ENCODE peak calls at places on chromosomes 1 and 21, in eight cellular contexts. C, A, T, M, P, Z, E and J are unnamed samples. For H3K4me1, the result is how much of the 10 kb centered on the place peaks cover.

GRCh38 chr1:197775282-197776262 is at the start of gene DENND1B:
- DNase-seq in C (peak), A (peak), T (peak), M (peak), P (peak), Z (peak), E (peak), J (peak)

GRCh38 chr1:185733818-185734709 is at the start of gene HMCN1:
- DNase-seq in C (no peak), A (peak), T (peak), M (peak), P (peak), Z (peak), E (peak), J (peak)

GRCh38 chr1:72557446-72558049 is 275.2 kb upstream of the NEGR1 start:
- DNase-seq in C (no peak), A (peak), T (no peak), M (peak), P (no peak), Z (no peak), E (peak), J (no peak)

GRCh38 chr1:94126651-94127050 is 5.7 kb upstream of the ABCA4 start:
- DNase-seq in C (no peak), A (no peak), T (no peak), M (no peak), P (no peak), Z (no peak), E (no peak), J (no peak)

GRCh38 chr1:156895408-156895874 is 1.9 kb downstream of the PEAR1 start:
- DNase-seq in C (no peak), A (no peak), T (no peak), M (no peak), P (no peak), Z (no peak), E (no peak), J (peak)

GRCh38 chr1:14740016-14740415 is 141.5 kb downstream of the KAZN start:
- DNase-seq in C (no peak), A (no peak), T (no peak), M (no peak), P (no peak), Z (no peak), E (peak), J (no peak)

GRCh38 chr21:22796147-22796546 is 1797.9 kb downstream of the NCAM2 start:
- DNase-seq in C (no peak), A (no peak), T (no peak), M (no peak), P (no peak), Z (no peak), E (no peak), J (no peak)

GRCh38 chr1:103529746-103530145 is 4.2 kb downstream of the RNPC3 start:
- DNase-seq in C (no peak), A (peak), T (no peak), M (peak), P (no peak), Z (no peak), E (no peak), J (peak)

GRCh38 chr1:117481410-117481809 is 114.2 kb downstream of the MAN1A2 start:
- DNase-seq in C (no peak), A (no peak), T (no peak), M (no peak), P (no peak), Z (no peak), E (no peak), J (no peak)

GRCh38 chr1:58983159-58983558 is 199.3 kb upstream of the JUN start:
- DNase-seq in C (no peak), A (no peak), T (no peak), M (no peak), P (no peak), Z (no peak), E (peak), J (no peak)

GRCh38 chr21:42574234-42575027 is 60.8 kb downstream of the SLC37A1 start:
- DNase-seq in C (no peak), A (no peak), T (no peak), M (no peak), P (peak), Z (no peak), E (no peak), J (peak)

GRCh38 chr1:110003747-110004428 is 19.3 kb downstream of the AHCYL1 start:
- DNase-seq in C (peak), A (peak), T (peak), M (peak), P (peak), Z (peak), E (peak), J (no peak)

GRCh38 chr1:23125489-23125888 is 43.2 kb downstream of the LUZP1 start:
- DNase-seq in C (no peak), A (no peak), T (no peak), M (no peak), P (no peak), Z (no peak), E (no peak), J (no peak)

GRCh38 chr1:29482991-29483390 is 246.7 kb downstream of the PTPRU start:
- DNase-seq in C (no peak), A (no peak), T (no peak), M (no peak), P (no peak), Z (no peak), E (no peak), J (no peak)

GRCh38 chr1:170856455-170856854 is 78.9 kb upstream of the MROH9 start:
- DNase-seq in C (no peak), A (no peak), T (no peak), M (no peak), P (no peak), Z (no peak), E (peak), J (no peak)

GRCh38 chr1:170854677-170855076 is 80.7 kb upstream of the MROH9 start:
- DNase-seq in C (no peak), A (no peak), T (no peak), M (peak), P (no peak), Z (no peak), E (no peak), J (no peak)

GRCh38 chr1:170857955-170858354 is 77.4 kb upstream of the MROH9 start:
- DNase-seq in C (no peak), A (no peak), T (no peak), M (no peak), P (no peak), Z (no peak), E (no peak), J (no peak)

GRCh38 chr1:170853302-170853701 is 82.0 kb upstream of the MROH9 start:
- DNase-seq in C (no peak), A (no peak), T (no peak), M (no peak), P (no peak), Z (no peak), E (no peak), J (no peak)

DNA sequence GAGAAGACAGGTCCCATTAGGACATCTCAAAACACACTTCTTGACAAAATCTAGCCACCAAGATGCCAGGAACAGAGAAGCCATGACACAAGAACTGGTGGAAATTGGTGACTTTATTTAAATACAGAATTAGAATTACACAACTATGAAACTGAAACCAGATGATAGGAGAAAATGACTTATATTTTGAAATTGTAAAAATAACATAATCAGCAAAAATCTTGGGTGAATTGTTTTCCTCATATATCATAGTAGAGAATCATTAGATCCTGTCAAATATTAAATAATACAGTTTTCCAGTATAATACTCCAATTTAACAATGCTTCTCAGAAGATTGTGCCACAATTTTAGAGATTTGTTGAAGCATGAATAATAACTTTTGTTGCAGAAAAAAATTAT is 81.5 kb upstream of the MROH9 start:
- DNase-seq in C (no peak), A (no peak), T (no peak), M (no peak), P (no peak), Z (no peak), E (no peak), J (no peak)
- H3K4me1 ChIP-seq in C (under half), A (under half), T (under half), M (under half), P (under half), Z (under half), E (under half), J (under half)

GRCh38 chr1:108962681-108963051 is 618 bp downstream of the CLCC1 start:
- DNase-seq in C (peak), A (peak), T (no peak), M (peak), P (peak), Z (no peak), E (no peak), J (peak)

GRCh38 chr1:108961752-108962486 is 1.4 kb downstream of the CLCC1 start:
- DNase-seq in C (no peak), A (peak), T (no peak), M (no peak), P (no peak), Z (no peak), E (no peak), J (no peak)

GRCh38 chr1:108963052-108963686 is at the start of gene CLCC1:
- DNase-seq in C (peak), A (peak), T (peak), M (peak), P (peak), Z (peak), E (peak), J (peak)

GRCh38 chr1:108960719-108961118 is 2.6 kb downstream of the CLCC1 start:
- DNase-seq in C (no peak), A (no peak), T (no peak), M (no peak), P (no peak), Z (no peak), E (no peak), J (no peak)

DNA sequence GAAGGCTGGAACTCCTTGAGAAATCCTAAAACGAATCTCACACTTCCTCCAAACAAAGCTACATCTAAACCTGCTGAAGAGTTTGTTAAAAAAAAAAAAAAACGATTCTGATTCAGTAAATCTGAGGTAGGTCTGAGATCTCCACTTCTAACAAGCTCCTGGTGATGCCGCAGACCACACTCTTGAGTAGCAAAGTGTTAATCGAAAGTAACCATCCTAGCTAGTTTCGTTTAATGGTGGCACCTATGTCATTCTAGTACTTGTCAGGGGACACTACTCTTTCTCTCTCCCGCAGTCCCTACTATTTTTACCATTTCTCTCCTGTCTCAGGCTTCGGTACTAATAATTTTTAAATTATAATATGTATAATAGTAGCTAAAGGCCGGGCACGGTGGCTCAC is 2.1 kb downstream of the CLCC1 start:
- DNase-seq in C (no peak), A (no peak), T (no peak), M (no peak), P (no peak), Z (no peak), E (no peak), J (no peak)
- H3K4me1 ChIP-seq in C (under half), A (under half), T (under half), M (under half), P (under half), Z (under half), E (under half), J (under half)

GRCh38 chr1:51170342-51170741 is 65.7 kb upstream of the RNF11 start:
- DNase-seq in C (no peak), A (peak), T (no peak), M (no peak), P (no peak), Z (no peak), E (no peak), J (no peak)
- H3K4me1 ChIP-seq in C (under half), A (under half), T (under half), M (under half), P (under half), Z (under half), E (under half), J (under half)

GRCh38 chr1:25550155-25550506 is 6.7 kb downstream of the LDLRAP1 start:
- DNase-seq in C (no peak), A (no peak), T (no peak), M (no peak), P (no peak), Z (no peak), E (no peak), J (no peak)

GRCh38 chr1:25548601-25549000 is 5.2 kb downstream of the LDLRAP1 start:
- DNase-seq in C (peak), A (no peak), T (no peak), M (no peak), P (no peak), Z (no peak), E (no peak), J (no peak)

GRCh38 chr1:25553749-25554425 is 10.5 kb downstream of the LDLRAP1 start:
- DNase-seq in C (no peak), A (no peak), T (no peak), M (no peak), P (no peak), Z (no peak), E (no peak), J (no peak)

GRCh38 chr1:25549273-25550154 is 6.1 kb downstream of the LDLRAP1 start:
- DNase-seq in C (peak), A (peak), T (peak), M (no peak), P (peak), Z (no peak), E (no peak), J (no peak)

GRCh38 chr1:25550683-25551310 is 7.4 kb downstream of the LDLRAP1 start:
- DNase-seq in C (no peak), A (no peak), T (no peak), M (no peak), P (no peak), Z (no peak), E (no peak), J (no peak)
- H3K4me1 ChIP-seq in C (half or more), A (under half), T (under half), M (under half), P (under half), Z (under half), E (under half), J (under half)

GRCh38 chr21:26843912-26844257 is 1.3 kb downstream of the ADAMTS1 start:
- DNase-seq in C (no peak), A (peak), T (no peak), M (peak), P (no peak), Z (no peak), E (peak), J (no peak)
- H3K4me1 ChIP-seq in C (under half), A (under half), T (under half), M (under half), P (under half), Z (under half), E (under half), J (under half)

GRCh38 chr1:199242162-199242561 is 603.3 kb downstream of the PTPRC start:
- DNase-seq in C (peak), A (no peak), T (no peak), M (no peak), P (no peak), Z (no peak), E (peak), J (no peak)

GRCh38 chr1:199242601-199243000 is 603.8 kb downstream of the PTPRC start:
- DNase-seq in C (no peak), A (no peak), T (no peak), M (no peak), P (no peak), Z (no peak), E (no peak), J (no peak)

GRCh38 chr1:199246716-199247115 is 607.9 kb downstream of the PTPRC start:
- DNase-seq in C (no peak), A (no peak), T (no peak), M (no peak), P (no peak), Z (no peak), E (no peak), J (no peak)

GRCh38 chr1:199247891-199248290 is 609.1 kb downstream of the PTPRC start:
- DNase-seq in C (no peak), A (no peak), T (no peak), M (no peak), P (no peak), Z (no peak), E (no peak), J (no peak)

GRCh38 chr1:199243423-199244061 is 604.7 kb downstream of the PTPRC start:
- DNase-seq in C (peak), A (peak), T (peak), M (peak), P (peak), Z (peak), E (peak), J (peak)
- H3K4me1 ChIP-seq in C (under half), A (under half), T (under half), M (under half), P (under half), Z (under half), E (under half), J (under half)

GRCh38 chr1:112704908-112705627 is 1.9 kb downstream of the RHOC start:
- DNase-seq in C (peak), A (peak), T (peak), M (peak), P (peak), Z (peak), E (peak), J (peak)
- H3K4me1 ChIP-seq in C (half or more), A (half or more), T (half or more), M (half or more), P (half or more), Z (under half), E (under half), J (under half)